ENCODE peak calls at places on chromosome 19, in ten cellular contexts. L, M, B, R, Q, H, V, N, T and S are unnamed samples. For H3K4me1, the result is how much of the 10 kb centered on the place peaks cover.

GRCh38 chr19:10295305-10295846 is 5.6 kb downstream of the ICAM5 start:
- DNase-seq in M (no peak), R (peak), L (no peak), V (no peak), B (peak), N (no peak), H (peak), Q (peak), T (peak), S (no peak)

GRCh38 chr19:3695124-3695733 is 5.0 kb downstream of the PIP5K1C start:
- DNase-seq in H (no peak), N (no peak), V (no peak), M (no peak), B (no peak), Q (no peak), L (no peak), T (no peak), R (no peak), S (no peak)

GRCh38 chr19:15452111-15453047 is 2.6 kb upstream of the WIZ start:
- DNase-seq in R (peak), B (peak), H (peak), L (peak), T (no peak), N (peak), Q (peak), M (peak), V (peak), S (peak)

GRCh38 chr19:51246153-51246552 is 4.7 kb upstream of the SIGLECL1 start:
- DNase-seq in T (no peak), R (no peak), L (no peak), M (no peak), N (no peak), H (no peak), V (no peak), B (no peak), Q (peak), S (no peak)

GRCh38 chr19:12333162-12334159 is at the start of gene ZNF563:
- DNase-seq in V (peak), T (peak), H (peak), M (peak), N (peak), R (peak), Q (peak), L (peak), B (peak), S (peak)

GRCh38 chr19:47697863-47698609 is 15.2 kb upstream of the EHD2 start:
- DNase-seq in N (peak), V (peak), L (peak), R (peak), Q (peak), B (peak), H (peak), M (peak), T (peak), S (no peak)

GRCh38 chr19:50795665-50796073 is 5.5 kb downstream of the ACP4 start:
- DNase-seq in T (no peak), R (no peak), V (no peak), B (no peak), N (no peak), H (no peak), M (no peak), L (no peak), Q (no peak), S (no peak)

GRCh38 chr19:38666662-38667448 is 19.4 kb downstream of the ACTN4 start:
- DNase-seq in B (peak), V (peak), H (peak), M (peak), L (peak), Q (no peak), T (peak), R (no peak), N (peak), S (peak)

GRCh38 chr19:46393456-46394397 is 19.6 kb downstream of the CCDC8 start:
- DNase-seq in V (no peak), T (no peak), M (no peak), R (peak), H (peak), L (no peak), N (no peak), Q (peak), B (no peak), S (no peak)

GRCh38 chr19:56071151-56071550 is 49.9 kb downstream of the ZNF787 start:
- DNase-seq in T (no peak), L (no peak), N (no peak), Q (peak), V (no peak), B (peak), M (no peak), R (no peak), H (peak), S (no peak)

GRCh38 chr19:36041831-36042230 is 9.2 kb upstream of the CLIP3 start:
- DNase-seq in V (no peak), H (peak), Q (peak), T (no peak), L (no peak), R (no peak), N (peak), B (peak), M (no peak), S (peak)

GRCh38 chr19:29843180-29844051 is 31.6 kb downstream of the CCNE1 start:
- DNase-seq in R (peak), B (peak), Q (peak), V (peak), H (peak), M (peak), L (peak), T (peak), N (peak), S (no peak)

GRCh38 chr19:20513179-20513934 is 52.2 kb downstream of the ZNF737 start:
- DNase-seq in T (no peak), R (no peak), H (peak), L (no peak), V (peak), N (no peak), Q (no peak), B (no peak), M (no peak), S (no peak)

GRCh38 chr19:40596608-40597328 is 4.4 kb upstream of the LTBP4 start:
- DNase-seq in V (peak), H (no peak), Q (peak), T (no peak), N (peak), R (peak), B (peak), M (no peak), L (peak), S (no peak)

GRCh38 chr19:47607564-47608073 is 1.3 kb upstream of the BICRA start:
- DNase-seq in H (no peak), T (no peak), R (no peak), Q (no peak), N (no peak), V (no peak), L (no peak), B (no peak), M (no peak), S (peak)

GRCh38 chr19:2170219-2170618 is 6.5 kb downstream of the DOT1L start:
- DNase-seq in N (no peak), B (no peak), T (no peak), L (no peak), H (no peak), M (no peak), Q (peak), R (no peak), V (no peak), S (no peak)

GRCh38 chr19:10686661-10687517 is 14.3 kb upstream of the QTRT1 start:
- DNase-seq in V (no peak), B (peak), M (no peak), L (peak), Q (no peak), N (no peak), T (no peak), R (no peak), H (no peak), S (peak)

GRCh38 chr19:28130066-28130511 is 1082.9 kb downstream of the UQCRFS1 start:
- DNase-seq in L (no peak), B (no peak), V (no peak), Q (no peak), T (no peak), R (no peak), H (peak), N (no peak), M (no peak), S (no peak)

GRCh38 chr19:10001899-10002298 is 8.4 kb downstream of the COL5A3 start:
- DNase-seq in T (no peak), M (no peak), Q (no peak), B (peak), N (no peak), L (peak), V (peak), H (peak), R (no peak), S (no peak)

GRCh38 chr19:37227996-37228395 is 10.0 kb downstream of the ZNF383 start:
- DNase-seq in R (no peak), N (no peak), Q (peak), L (no peak), V (no peak), T (peak), B (peak), H (peak), M (no peak), S (no peak)

GRCh38 chr19:28488006-28488405 is 724.9 kb downstream of the UQCRFS1 start:
- DNase-seq in N (no peak), M (no peak), H (no peak), L (no peak), Q (no peak), B (no peak), R (no peak), T (no peak), V (no peak), S (no peak)

GRCh38 chr19:19203012-19203856 is at the start of gene NR2C2AP:
- DNase-seq in M (peak), B (peak), Q (peak), T (peak), H (peak), L (peak), R (peak), V (peak), N (peak), S (peak)

GRCh38 chr19:17610384-17610783 is 54.9 kb downstream of the COLGALT1 start:
- DNase-seq in V (no peak), Q (peak), L (no peak), B (peak), N (no peak), T (no peak), H (peak), M (no peak), R (no peak), S (no peak)

GRCh38 chr19:33345163-33345562 is 28.3 kb upstream of the CEBPG start:
- DNase-seq in R (no peak), H (no peak), T (no peak), Q (no peak), N (no peak), L (no peak), B (no peak), V (no peak), M (no peak), S (no peak)

GRCh38 chr19:33312065-33312464 is 9.7 kb upstream of the CEBPA start:
- DNase-seq in V (peak), R (no peak), M (no peak), H (no peak), B (no peak), N (no peak), T (no peak), Q (no peak), L (no peak), S (no peak)

GRCh38 chr19:14048439-14049153 is 13.3 kb downstream of the PALM3 start:
- DNase-seq in V (peak), R (peak), H (peak), N (peak), M (peak), L (peak), B (peak), Q (peak), T (peak), S (no peak)

GRCh38 chr19:19485161-19485997 is 30.0 kb downstream of the TSSK6 start:
- DNase-seq in B (peak), Q (peak), R (no peak), H (peak), T (no peak), M (no peak), V (no peak), L (no peak), N (peak), S (peak)

GRCh38 chr19:55441692-55442321 is 1.3 kb downstream of the SHISA7 start:
- DNase-seq in B (no peak), Q (no peak), H (peak), L (no peak), V (no peak), R (no peak), T (no peak), N (no peak), M (no peak), S (no peak)

DNA sequence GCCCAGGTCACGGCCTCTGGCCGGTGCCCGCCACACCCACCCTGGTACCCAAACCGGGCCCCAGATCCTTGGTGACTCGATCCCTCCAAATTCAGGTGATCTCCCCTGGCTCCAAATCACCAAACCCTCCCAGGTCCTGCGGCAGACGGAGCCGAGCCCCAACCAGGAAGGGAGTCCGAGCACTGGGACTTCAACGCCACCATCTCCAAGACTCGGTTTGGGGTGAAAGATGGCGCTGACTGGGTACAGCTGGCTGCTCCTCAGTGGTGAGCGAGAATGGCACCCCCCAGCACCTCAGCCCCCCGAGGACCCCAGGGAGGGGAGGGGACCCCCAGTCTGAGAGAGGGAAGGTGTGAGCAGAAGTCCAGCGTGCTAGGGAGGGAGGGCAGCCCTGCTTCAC is 2.3 kb downstream of the CEACAM16 start:
- DNase-seq in Q (no peak), V (no peak), B (no peak), N (no peak), T (no peak), L (no peak), M (no peak), R (no peak), H (no peak), S (no peak)
- H3K4me1 ChIP-seq in Q (under half), V (under half), B (under half), N (under half), T (under half), L (under half), M (under half), R (under half), H (under half), S (under half)

GRCh38 chr19:41816761-41817160 is 20.4 kb downstream of the CEACAM3 start:
- DNase-seq in T (no peak), M (no peak), B (no peak), H (no peak), N (no peak), R (no peak), L (no peak), V (no peak), Q (no peak), S (no peak)

GRCh38 chr19:41811981-41812380 is 15.6 kb downstream of the CEACAM3 start:
- DNase-seq in R (peak), H (no peak), V (no peak), T (no peak), L (no peak), N (no peak), M (no peak), Q (no peak), B (no peak), S (no peak)

GRCh38 chr19:41815301-41815700 is 18.9 kb downstream of the CEACAM3 start:
- DNase-seq in R (no peak), L (no peak), M (no peak), N (no peak), T (no peak), H (no peak), Q (no peak), B (no peak), V (no peak), S (no peak)

GRCh38 chr19:41811036-41811435 is 14.6 kb downstream of the CEACAM3 start:
- DNase-seq in V (no peak), N (no peak), M (no peak), R (no peak), H (no peak), T (no peak), L (peak), B (no peak), Q (no peak), S (no peak)

DNA sequence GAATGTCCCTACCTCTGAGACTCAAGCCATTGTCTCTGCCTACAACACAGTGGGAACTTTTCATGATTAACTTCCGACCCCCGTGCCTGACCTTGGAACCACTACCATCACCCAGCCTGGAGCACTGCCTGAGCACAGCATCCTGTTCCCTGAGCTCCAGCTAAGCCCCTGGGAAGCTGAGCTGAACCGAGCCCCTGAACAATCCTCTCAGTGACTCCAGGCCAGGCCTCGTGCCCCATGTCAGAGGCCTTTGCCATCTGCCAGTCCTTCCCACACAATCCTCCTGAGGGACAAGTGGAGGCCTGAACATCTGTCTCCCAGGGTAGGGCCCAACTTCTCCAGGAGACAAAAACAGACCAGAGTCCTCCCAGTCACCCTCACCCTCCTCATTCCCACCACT is 17.5 kb downstream of the CEACAM3 start:
- DNase-seq in T (no peak), V (no peak), H (no peak), Q (no peak), B (no peak), L (no peak), N (no peak), M (no peak), R (peak), S (no peak)
- H3K4me1 ChIP-seq in T (under half), V (under half), H (under half), Q (under half), B (under half), L (under half), N (under half), M (under half), R (under half), S (under half)

GRCh38 chr19:7391218-7391670 is 42.5 kb downstream of the ARHGEF18 start:
- DNase-seq in H (no peak), M (no peak), L (no peak), T (no peak), B (no peak), N (peak), Q (peak), V (no peak), R (no peak), S (peak)
- H3K4me1 ChIP-seq in H (under half), M (under half), L (under half), T (under half), B (under half), N (under half), Q (under half), V (under half), R (under half), S (under half)

DNA sequence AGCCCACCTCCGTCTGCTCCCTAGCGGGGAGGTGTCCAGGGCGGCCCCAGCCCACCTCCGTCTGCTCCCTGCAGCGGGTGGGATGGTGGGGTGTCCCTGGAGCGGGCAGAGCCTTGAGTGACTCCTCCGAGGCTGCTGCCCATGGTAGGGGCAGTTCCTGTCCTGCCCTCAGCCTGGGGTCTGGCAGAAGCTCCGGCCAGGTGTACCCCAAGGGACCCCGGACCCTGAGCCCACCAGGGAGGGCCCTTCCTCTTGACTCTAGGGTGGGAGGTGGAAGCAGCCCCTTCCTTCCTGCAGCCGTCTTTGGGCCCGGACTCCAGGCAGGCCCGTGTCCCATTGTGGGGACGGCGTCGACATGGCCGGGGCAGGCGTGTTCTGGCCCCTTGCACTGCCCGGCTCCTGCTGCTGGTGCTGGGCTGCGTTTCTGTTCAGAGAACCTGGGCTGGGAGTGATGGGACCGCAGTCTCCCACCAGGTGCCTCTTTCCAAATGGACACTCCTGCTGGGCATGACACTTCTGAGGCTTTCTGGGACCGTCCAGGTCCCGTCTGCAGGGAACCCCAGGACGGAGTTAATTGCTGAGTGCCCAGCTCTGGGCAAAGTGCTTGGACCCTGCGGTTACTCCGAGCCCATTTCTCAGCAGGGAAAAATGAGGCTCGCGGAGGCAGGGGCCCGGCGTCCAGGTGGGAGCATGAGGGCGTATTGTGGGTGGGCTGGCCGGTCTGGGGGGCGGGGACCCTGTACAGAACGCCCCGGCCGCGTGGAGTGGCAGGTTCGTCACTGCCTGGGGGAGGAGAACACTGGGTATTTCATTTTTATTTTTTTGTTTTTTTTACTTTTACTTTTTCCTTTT is 19.8 kb downstream of the ARID3A start:
- DNase-seq in L (no peak), V (no peak), Q (peak), N (no peak), T (no peak), B (no peak), R (no peak), M (no peak), H (no peak), S (no peak)
- H3K4me1 ChIP-seq in L (under half), V (under half), Q (under half), N (half or more), T (under half), B (under half), R (under half), M (under half), H (under half), S (under half)